ENCODE peak calls at places on chromosomes 12 and 14, in nine cellular contexts. I, G, V, J, F, O, X, E and A are unnamed samples.

GRCh38 chr12:120625557-120626419 is 14.6 kb upstream of the CABP1 start:
- DNase-seq in I (no peak), V (no peak), F (peak; percentile 83), O (no peak), E (peak; percentile 51), G (no peak), J (peak; percentile 43), X (no peak), A (no peak)

GRCh38 chr12:46556820-46557524 is 184.4 kb upstream of the SLC38A2 start:
- DNase-seq in I (no peak), V (peak; percentile 82), J (peak; percentile 9), O (no peak), G (peak; percentile 99), E (no peak), F (peak; percentile 27), X (peak; percentile 39), A (no peak)

GRCh38 chr12:91620949-91621348 is 438.3 kb upstream of the DCN start:
- DNase-seq in I (no peak), F (no peak), E (peak; percentile 8), X (no peak), J (no peak), O (no peak), V (no peak), G (no peak), A (no peak)

GRCh38 chr12:19239046-19239445 is 109.5 kb downstream of the PLEKHA5 start:
- DNase-seq in G (no peak), V (no peak), J (no peak), O (no peak), X (no peak), F (no peak), I (no peak), E (no peak), A (no peak)

GRCh38 chr14:90508536-90509254 is 111.9 kb downstream of the CALM1 start:
- DNase-seq in V (no peak), J (no peak), I (no peak), O (no peak), X (no peak), E (no peak), F (no peak), G (peak; percentile 60), A (peak; percentile 64)

GRCh38 chr12:42402821-42403411 is 76.9 kb downstream of the PPHLN1 start:
- DNase-seq in I (no peak), V (no peak), J (no peak), F (no peak), E (no peak), G (no peak), X (no peak), O (no peak), A (no peak)

GRCh38 chr12:128259556-128260070 is 7.4 kb upstream of the TMEM132C start:
- DNase-seq in X (no peak), G (no peak), I (no peak), O (peak; percentile 50), J (peak; percentile 48), E (peak; percentile 34), V (peak; percentile 5), F (no peak), A (no peak)

GRCh38 chr12:27521066-27521465 is 2.9 kb upstream of the PPFIBP1 start:
- DNase-seq in V (peak; percentile 30), F (no peak), E (no peak), G (no peak), X (peak; percentile 77), O (peak; percentile 66), J (no peak), I (no peak), A (no peak)

GRCh38 chr14:52447236-52447635 is 105.1 kb downstream of the TXNDC16 start:
- DNase-seq in V (no peak), I (no peak), F (no peak), G (no peak), J (no peak), O (no peak), X (no peak), E (no peak), A (no peak)

GRCh38 chr12:47825239-47825639 is 5.5 kb upstream of the HDAC7 start:
- DNase-seq in I (no peak), V (no peak), J (no peak), F (peak; percentile 21), G (peak; percentile 81), X (no peak), O (no peak), E (no peak), A (no peak)